ENCODE peak calls at places on chromosomes 5 and 9, in four cellular contexts. I is fibroblast of lung, O is osteocyte, L is mucosa of descending colon. T is an unnamed sample.

GRCh38 chr9:35733109-35733541 is 659 bp downstream of the CREB3 start:
- DNase-seq in I (peak; percentile 51), O (no peak), L (no peak), T (peak; percentile 59)

GRCh38 chr9:87606921-87607521 is 109.4 kb downstream of the DAPK1 start:
- DNase-seq in I (peak; percentile 65), O (no peak), L (no peak), T (peak; percentile 60)

GRCh38 chr9:72627147-72627546 is 105.7 kb downstream of the TMC1 start:
- DNase-seq in I (no peak), O (no peak), L (no peak), T (no peak)

GRCh38 chr9:37528652-37529072 is 42.9 kb downstream of the POLR1E start:
- DNase-seq in I (peak; percentile 27), O (no peak), L (no peak), T (peak; percentile 50)

GRCh38 chr5:74167206-74167929 is 473.2 kb downstream of the ENC1 start:
- DNase-seq in I (peak; percentile 74), O (no peak), L (no peak), T (peak; percentile 83)

GRCh38 chr5:74631088-74631960 is 9.2 kb downstream of the ENC1 start:
- DNase-seq in I (peak; percentile 71), O (no peak), L (no peak), T (peak; percentile 88)

GRCh38 chr5:178232124-178232919 is at the start of gene PHYKPL:
- DNase-seq in I (peak; percentile 65), O (peak; percentile 91), L (peak; percentile 89), T (peak; percentile 69)

GRCh38 chr9:133714606-133715294 is 23.4 kb downstream of the SARDH start:
- DNase-seq in I (peak; percentile 86), O (no peak), L (peak; percentile 40), T (peak; percentile 60)

GRCh38 chr9:71819115-71819739 is 50.9 kb upstream of the CEMIP2 start:
- DNase-seq in I (peak; percentile 50), O (no peak), L (no peak), T (peak; percentile 30)

GRCh38 chr9:35863583-35863982 is 6.6 kb downstream of the OR13J1 start:
- DNase-seq in I (no peak), O (peak; percentile 71), L (no peak), T (no peak)

GRCh38 chr9:21994526-21994995 is at the start of gene CDKN2B-AS1:
- DNase-seq in I (peak; percentile 58), O (peak; percentile 85), L (peak; percentile 69), T (peak; percentile 83)

GRCh38 chr9:120935383-120935857 is 8.8 kb upstream of the TRAF1 start:
- DNase-seq in I (peak; percentile 95), O (peak; percentile 99), L (peak; percentile 98), T (peak; percentile 93)

GRCh38 chr9:120936011-120936763 is 9.6 kb upstream of the TRAF1 start:
- DNase-seq in I (peak; percentile 97), O (peak; percentile 98), L (peak; percentile 96), T (peak; percentile 97)

GRCh38 chr9:120937596-120937995 is 11.0 kb upstream of the TRAF1 start:
- DNase-seq in I (peak; percentile 51), O (no peak), L (no peak), T (peak; percentile 64)

GRCh38 chr9:120937127-120937526 is 10.5 kb upstream of the TRAF1 start:
- DNase-seq in I (no peak), O (no peak), L (no peak), T (no peak)

GRCh38 chr9:120936764-120937122 is 10.1 kb upstream of the TRAF1 start:
- DNase-seq in I (no peak), O (no peak), L (no peak), T (no peak)
- TF ChIP-seq CTCF in I (no peak), O (peak; percentile 1), L (no peak), T (no peak)

GRCh38 chr9:14433841-14434511 is 120.0 kb upstream of the NFIB start:
- DNase-seq in I (peak; percentile 90), O (no peak), L (no peak), T (peak; percentile 73)
- TF ChIP-seq CTCF in I (peak; percentile 36), O (peak; percentile 64), L (no peak), T (peak; percentile 21)

GRCh38 chr9:126203313-126203712 is 123.3 kb upstream of the MVB12B start:
- DNase-seq in I (no peak), O (no peak), L (no peak), T (no peak)
- TF ChIP-seq CTCF in I (peak; percentile 7), O (peak; percentile 14), L (no peak), T (no peak)

DNA sequence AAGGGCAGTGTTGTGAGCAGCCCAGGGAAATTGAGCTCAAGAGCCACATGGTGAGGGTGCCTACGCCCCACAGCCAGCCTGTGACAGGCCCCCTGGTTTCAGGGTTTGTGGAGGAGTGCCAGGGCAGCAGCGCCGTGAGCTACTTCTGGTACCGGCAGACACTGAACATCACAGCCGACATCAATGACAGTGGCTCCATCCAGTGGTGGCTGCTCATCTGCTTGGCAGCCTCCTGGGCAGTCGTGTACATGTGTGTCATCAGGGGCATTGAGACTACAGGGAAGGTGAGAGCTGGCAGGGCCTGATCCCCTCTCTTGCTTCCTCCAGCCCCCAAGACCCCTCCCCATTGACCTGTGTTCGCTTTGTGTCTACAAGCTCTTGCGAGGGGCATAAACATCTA is 10.2 kb downstream of the SLC6A18 start:
- DNase-seq in I (no peak), O (no peak), L (no peak), T (no peak)
- TF ChIP-seq CTCF in I (no peak), O (no peak), L (no peak), T (no peak)

DNA sequence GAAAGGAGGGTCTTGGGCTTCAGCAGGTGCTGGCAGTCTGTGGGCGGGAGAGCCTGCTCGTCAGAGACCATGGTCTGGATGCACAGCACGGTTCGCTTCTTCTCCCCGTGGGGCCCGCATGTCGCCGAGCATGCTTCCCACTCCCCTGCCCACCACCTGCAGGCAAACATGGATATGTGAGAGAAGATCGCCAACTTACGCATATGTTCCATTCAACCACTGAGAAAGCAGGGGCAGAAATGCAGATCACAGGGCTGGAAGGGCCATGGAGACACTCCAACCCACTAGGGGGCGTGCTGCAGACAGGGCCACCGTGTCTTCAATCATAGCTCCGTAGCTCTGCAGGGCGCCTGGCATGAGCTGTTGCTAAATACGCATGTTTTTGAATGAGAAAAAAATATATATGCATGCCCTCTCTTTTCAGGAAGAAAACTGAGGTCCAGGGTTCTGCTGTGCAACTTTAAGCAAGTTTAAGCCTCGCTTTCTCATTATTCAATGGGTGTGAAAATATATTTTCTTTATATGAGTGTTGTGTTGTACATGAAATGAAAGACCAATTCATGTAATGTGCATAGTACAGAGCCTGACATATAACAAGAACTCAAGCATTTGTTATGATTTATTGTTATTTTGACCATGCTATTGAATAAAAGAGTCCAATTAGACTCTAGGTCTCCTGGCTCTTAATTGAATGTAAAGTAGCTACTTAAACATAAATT is 148.0 kb downstream of the TARS1 start:
- DNase-seq in I (no peak), O (no peak), L (peak; percentile 35), T (no peak)
- TF ChIP-seq CTCF in I (peak; percentile 53), O (peak; percentile 39), L (no peak), T (peak; percentile 52)